ENCODE peak calls at places on chromosomes 7 and 10, in seven cellular contexts. R, L, S, T, Y, C and U are unnamed samples.

GRCh38 chr10:71260622-71261325 is 48.4 kb downstream of the UNC5B start:
- DNase-seq in Y (peak), S (peak), L (peak), T (peak), C (no peak), R (no peak), U (no peak)

GRCh38 chr10:8159628-8160165 is 105.2 kb downstream of the GATA3 start:
- DNase-seq in Y (peak), C (no peak), L (no peak), T (no peak), R (no peak), S (peak), U (no peak)

GRCh38 chr7:188727-189500 is 3.5 kb upstream of the FAM20C start:
- DNase-seq in T (no peak), L (no peak), C (no peak), Y (no peak), S (no peak), R (no peak), U (no peak)

GRCh38 chr10:44829426-44829825 is 81.7 kb upstream of the TMEM72 start:
- DNase-seq in R (no peak), C (no peak), Y (no peak), T (no peak), S (no peak), L (no peak), U (no peak)

GRCh38 chr7:143407296-143408246 is 1.1 kb downstream of the EPHA1 start:
- DNase-seq in R (no peak), C (peak), L (no peak), Y (no peak), T (peak), S (no peak), U (peak)

GRCh38 chr7:55120501-55121198 is 101.8 kb downstream of the EGFR start:
- DNase-seq in S (peak), C (no peak), Y (no peak), T (no peak), R (no peak), L (no peak), U (no peak)

GRCh38 chr7:132901241-132901640 is 180.6 kb downstream of the CHCHD3 start:
- DNase-seq in L (no peak), Y (no peak), T (no peak), C (no peak), R (no peak), S (no peak), U (no peak)

GRCh38 chr10:91576096-91576545 is 56.8 kb downstream of the PPP1R3C start:
- DNase-seq in L (no peak), T (no peak), C (no peak), Y (no peak), R (no peak), S (no peak), U (no peak)

GRCh38 chr7:107953265-107953923 is 49.6 kb downstream of the LAMB1 start:
- DNase-seq in L (no peak), T (no peak), C (no peak), R (no peak), S (no peak), Y (no peak), U (no peak)

GRCh38 chr10:83961620-83962019 is 177.7 kb upstream of the GHITM start:
- DNase-seq in T (no peak), Y (no peak), L (no peak), R (no peak), S (no peak), C (no peak), U (no peak)

GRCh38 chr10:16717617-16718395 is 99.4 kb downstream of the RSU1 start:
- DNase-seq in R (no peak), L (no peak), S (peak), T (no peak), Y (peak), C (no peak), U (no peak)

GRCh38 chr7:105589221-105590077 is 8.2 kb upstream of the EFCAB10 start:
- DNase-seq in S (peak), Y (peak), R (no peak), C (peak), L (no peak), T (no peak), U (peak)

GRCh38 chr7:100641463-100641859 is at the start of gene TFR2:
- DNase-seq in S (no peak), T (no peak), L (no peak), C (no peak), Y (no peak), R (no peak), U (no peak)

GRCh38 chr10:119871881-119872609 is 598 bp downstream of the MCMBP start:
- DNase-seq in L (peak), Y (peak), T (peak), R (peak), C (peak), S (peak), U (peak)

GRCh38 chr10:42836096-42836495 is 53.5 kb downstream of the BMS1 start:
- DNase-seq in C (no peak), S (no peak), Y (no peak), L (no peak), R (no peak), T (no peak), U (no peak)

GRCh38 chr10:49608166-49608758 is 1.8 kb upstream of the SLC18A3 start:
- DNase-seq in T (no peak), S (no peak), L (peak), R (peak), C (no peak), Y (peak), U (no peak)

GRCh38 chr7:116098175-116098574 is 67.6 kb upstream of the TFEC start:
- DNase-seq in S (no peak), C (no peak), T (no peak), R (no peak), Y (no peak), L (no peak), U (no peak)

GRCh38 chr7:116093516-116094301 is 63.1 kb upstream of the TFEC start:
- DNase-seq in S (no peak), T (no peak), R (no peak), Y (no peak), L (no peak), C (no peak), U (no peak)

GRCh38 chr7:116101709-116102108 is 71.1 kb upstream of the TFEC start:
- DNase-seq in Y (no peak), L (no peak), S (no peak), R (no peak), T (no peak), C (no peak), U (no peak)

DNA sequence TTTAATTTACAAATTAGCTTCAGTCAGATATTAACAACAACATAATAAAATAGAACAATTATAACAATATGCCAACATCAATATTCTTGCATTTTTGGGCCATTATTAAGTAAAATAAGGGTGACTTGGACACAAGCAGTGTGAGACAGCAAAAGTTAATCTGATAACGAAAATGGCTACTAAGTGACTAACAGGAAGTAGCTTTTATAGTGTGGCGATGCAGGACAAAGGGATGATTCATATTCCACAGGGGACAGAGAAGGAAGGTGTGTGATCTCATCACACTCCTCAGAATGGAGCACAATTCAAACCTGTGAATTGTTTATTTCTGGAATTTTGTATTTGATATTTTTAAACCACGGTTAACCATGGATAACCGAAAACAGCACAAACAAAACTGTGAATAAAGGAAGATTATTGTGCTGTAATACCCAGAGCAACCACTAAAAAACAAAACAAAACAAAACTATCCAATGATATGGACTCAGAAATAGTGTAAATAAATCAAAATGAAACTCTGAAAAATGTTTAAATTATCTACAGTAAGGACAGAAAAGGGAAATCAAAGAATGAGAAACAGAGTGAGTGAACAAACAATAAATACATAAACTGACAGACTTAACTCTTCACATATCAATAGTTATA is 66.9 kb upstream of the TFEC start:
- DNase-seq in R (no peak), S (peak), L (no peak), C (no peak), T (no peak), Y (peak), U (no peak)
- H3K4me3 ChIP-seq in R (no peak), S (no peak), L (no peak), C (no peak), T (no peak), Y (no peak), U (no peak)

DNA sequence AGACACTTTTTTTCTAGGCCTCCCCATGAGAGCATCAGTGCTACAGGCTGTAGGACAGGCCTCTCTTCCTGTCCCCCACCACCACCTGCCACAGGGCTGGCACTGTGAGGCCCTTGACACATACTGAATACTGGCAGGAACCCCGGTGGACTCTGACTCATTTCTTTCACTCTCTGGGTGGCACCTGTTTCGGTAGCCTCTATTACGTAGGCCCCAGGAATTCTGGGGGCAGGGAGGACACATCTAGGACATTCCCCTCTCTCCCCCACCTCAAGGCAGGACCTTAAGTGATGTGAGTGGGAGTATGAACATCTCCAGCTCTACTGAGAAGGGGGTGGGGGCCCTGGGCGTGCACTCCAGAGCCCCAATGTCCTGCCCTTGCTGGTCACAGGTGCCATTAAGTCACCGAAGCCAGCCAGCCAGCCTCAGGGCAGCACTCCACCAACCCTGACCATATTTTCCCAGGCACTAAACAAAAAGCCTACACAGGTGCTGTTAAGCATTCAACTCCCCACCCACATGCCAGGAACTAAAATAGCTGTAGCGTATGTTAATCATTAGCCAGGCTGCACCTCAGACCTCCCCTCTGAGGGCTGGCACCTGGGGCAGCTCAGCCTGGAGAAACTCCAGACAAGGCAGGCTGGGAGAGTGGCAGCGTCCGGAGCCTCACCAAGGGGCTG is 8.9 kb downstream of the ANXA11 start:
- DNase-seq in S (no peak), Y (peak), T (peak), L (peak), C (peak), R (peak), U (no peak)
- H3K4me3 ChIP-seq in S (no peak), Y (no peak), T (peak), L (no peak), C (no peak), R (no peak), U (no peak)

GRCh38 chr10:59173414-59173813 is 3.0 kb upstream of the PHYHIPL start:
- DNase-seq in Y (no peak), R (no peak), C (no peak), T (no peak), L (no peak), S (no peak), U (no peak)

GRCh38 chr10:59177031-59177861 is 803 bp downstream of the PHYHIPL start:
- DNase-seq in L (no peak), R (peak), C (no peak), Y (peak), T (peak), S (peak), U (no peak)

GRCh38 chr10:59176241-59177030 is at the start of gene PHYHIPL:
- DNase-seq in R (peak), L (peak), C (no peak), T (peak), S (no peak), Y (peak), U (no peak)

GRCh38 chr10:59177862-59178235 is 1.4 kb downstream of the PHYHIPL start:
- DNase-seq in L (no peak), T (no peak), S (no peak), R (no peak), C (no peak), Y (no peak), U (no peak)

DNA sequence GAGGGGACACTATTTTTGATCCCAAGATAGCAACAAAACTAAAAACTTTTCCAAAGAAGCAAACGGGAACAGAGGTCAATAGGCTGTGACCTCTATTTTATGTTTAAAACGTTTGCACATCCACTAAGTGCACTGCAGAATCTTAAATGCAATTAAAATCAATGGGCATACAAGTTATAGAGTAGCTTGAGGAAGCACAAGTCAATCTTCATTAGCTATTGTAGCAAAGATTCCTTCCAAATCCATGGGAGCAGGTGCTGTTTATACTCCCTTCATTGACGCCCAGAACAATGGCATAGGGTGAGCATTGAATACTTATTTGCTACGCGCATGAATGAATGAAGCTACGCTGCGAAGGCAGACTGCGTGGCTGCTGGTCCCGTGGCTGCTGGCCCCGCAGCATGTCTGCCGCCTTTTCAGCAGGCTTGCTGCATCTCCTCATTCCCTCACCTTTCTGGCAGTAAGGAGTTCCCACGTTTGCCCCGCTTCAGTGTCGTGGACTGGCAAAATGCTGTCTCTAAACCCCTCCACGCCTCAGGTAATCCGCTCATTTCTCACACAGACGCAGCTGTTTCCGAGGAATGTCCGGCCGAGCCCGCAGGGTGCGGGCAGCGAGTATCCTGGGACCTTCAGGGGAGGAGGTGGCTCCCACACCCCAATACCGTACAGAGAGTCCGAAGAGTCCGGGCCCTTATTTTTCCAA is 754 bp upstream of the PHYHIPL start:
- DNase-seq in S (no peak), R (no peak), T (peak), Y (no peak), C (no peak), L (peak), U (no peak)
- H3K4me3 ChIP-seq in S (no peak), R (no peak), T (peak), Y (no peak), C (no peak), L (peak), U (no peak)

GRCh38 chr7:91778416-91778815 is 102.1 kb downstream of the MTERF1 start:
- DNase-seq in T (no peak), Y (no peak), C (no peak), S (no peak), R (no peak), L (no peak), U (no peak)
- H3K4me3 ChIP-seq in T (no peak), Y (no peak), C (no peak), S (no peak), R (no peak), L (no peak), U (no peak)

GRCh38 chr7:156988605-156989185 is 21.8 kb downstream of the MNX1 start:
- DNase-seq in L (no peak), T (no peak), C (no peak), R (no peak), Y (no peak), S (no peak), U (no peak)

GRCh38 chr7:156986378-156986777 is 24.1 kb downstream of the MNX1 start:
- DNase-seq in C (no peak), L (no peak), T (no peak), R (no peak), S (no peak), Y (no peak), U (no peak)

GRCh38 chr7:156985101-156985967 is 25.1 kb downstream of the MNX1 start:
- DNase-seq in Y (no peak), R (no peak), C (no peak), S (no peak), T (no peak), L (no peak), U (no peak)

GRCh38 chr7:156979711-156980110 is 30.2 kb downstream of the NOM1 start:
- DNase-seq in Y (no peak), S (no peak), C (no peak), T (no peak), L (no peak), R (no peak), U (no peak)

DNA sequence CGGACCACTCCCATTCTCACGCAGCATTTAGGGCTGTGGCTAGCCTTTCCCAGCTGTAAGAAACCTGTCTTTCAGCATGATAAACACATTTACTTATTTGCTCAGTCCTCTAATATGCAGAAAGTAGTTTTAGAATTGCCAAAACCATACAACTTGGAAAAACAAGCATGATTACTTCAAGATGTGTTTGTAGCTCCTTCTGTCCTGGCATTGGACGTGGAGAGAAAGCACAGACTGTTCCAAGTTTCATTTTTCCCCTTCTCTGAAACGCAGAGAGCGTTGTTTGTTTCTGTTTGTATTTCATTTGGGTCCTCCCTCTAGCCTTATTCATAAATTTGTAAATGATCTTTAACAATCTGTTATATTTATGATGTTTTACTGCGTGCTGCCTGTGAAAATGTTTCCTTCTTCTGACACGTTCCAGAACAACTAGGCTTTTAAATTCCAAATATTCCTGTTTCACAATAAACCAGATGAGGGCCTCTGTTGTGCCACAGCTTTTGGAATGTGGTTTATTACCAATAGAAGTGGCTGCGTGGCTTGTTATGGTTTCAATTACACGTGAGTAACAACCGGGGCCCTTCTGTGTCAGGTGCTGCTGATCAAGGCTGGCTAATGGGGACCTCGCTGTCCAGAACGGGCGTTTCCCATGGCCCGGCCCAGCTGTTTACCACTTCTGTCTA is 26.1 kb downstream of the MNX1 start:
- DNase-seq in T (no peak), C (no peak), Y (no peak), L (no peak), S (no peak), R (no peak), U (no peak)
- H3K4me3 ChIP-seq in T (no peak), C (no peak), Y (peak), L (peak), S (no peak), R (no peak), U (no peak)

GRCh38 chr7:77802557-77803410 is 4.2 kb downstream of the PHTF2 start:
- DNase-seq in R (no peak), Y (no peak), C (peak), L (no peak), T (no peak), S (no peak), U (peak)
- H3K4me3 ChIP-seq in R (no peak), Y (no peak), C (no peak), L (no peak), T (no peak), S (no peak), U (no peak)